ENCODE peak calls at places on chromosome 1, in nine cellular contexts. B, Z, H, F, A, O, M, Y and Q are unnamed samples.

GRCh38 chr1:19121192-19121591 is 88.9 kb downstream of the UBR4 start:
- DNase-seq in H (no peak), O (no peak), Z (no peak), F (no peak), Y (peak), M (peak), B (no peak), A (no peak), Q (no peak)

GRCh38 chr1:242212401-242212800 is 213.5 kb upstream of the MAP1LC3C start:
- DNase-seq in H (no peak), A (peak), O (no peak), Z (no peak), F (no peak), B (no peak), Y (no peak), M (no peak), Q (no peak)

GRCh38 chr1:150549496-150550221 is 451 bp downstream of the ADAMTSL4 start:
- DNase-seq in H (peak), Y (no peak), Z (peak), M (no peak), B (no peak), O (no peak), A (peak), F (peak), Q (no peak)

GRCh38 chr1:77412069-77412793 is 130.4 kb downstream of the AK5 start:
- DNase-seq in H (peak), Z (no peak), O (peak), Y (peak), A (no peak), F (peak), B (peak), M (no peak), Q (peak)

GRCh38 chr1:61980561-61980960 is 214.1 kb upstream of the L1TD1 start:
- DNase-seq in H (peak), Y (no peak), B (peak), Z (no peak), O (no peak), M (no peak), F (no peak), A (peak), Q (peak)

GRCh38 chr1:154324669-154325582 is at the start of gene ATP8B2:
- DNase-seq in H (peak), Z (no peak), M (peak), O (no peak), B (peak), Y (peak), F (peak), A (peak), Q (peak)

GRCh38 chr1:116131866-116132605 is 20.8 kb downstream of the MAB21L3 start:
- DNase-seq in M (no peak), O (no peak), Y (no peak), Z (no peak), B (no peak), A (no peak), F (no peak), H (no peak), Q (peak)

GRCh38 chr1:92567211-92567868 is 80.6 kb upstream of the GFI1 start:
- DNase-seq in O (no peak), A (no peak), F (no peak), B (no peak), H (peak), M (no peak), Z (no peak), Y (no peak), Q (peak)

GRCh38 chr1:243910612-243911011 is 60.6 kb upstream of the AKT3 start:
- DNase-seq in Z (no peak), O (no peak), B (no peak), H (no peak), Y (no peak), A (no peak), M (no peak), F (no peak), Q (peak)

GRCh38 chr1:213989071-213989739 is 1.4 kb downstream of the PROX1 start:
- DNase-seq in F (peak), B (no peak), Y (no peak), H (no peak), M (peak), A (peak), Z (no peak), O (no peak), Q (no peak)

GRCh38 chr1:237045278-237046016 is 3.5 kb downstream of the RYR2 start:
- DNase-seq in F (peak), Z (no peak), O (no peak), M (no peak), B (no peak), A (peak), H (no peak), Y (no peak), Q (peak)

GRCh38 chr1:216064643-216065042 is 358.6 kb downstream of the USH2A start:
- DNase-seq in Y (no peak), A (no peak), H (no peak), B (no peak), Z (no peak), O (no peak), M (no peak), F (no peak), Q (no peak)

GRCh38 chr1:116134178-116134773 is 23.1 kb downstream of the MAB21L3 start:
- DNase-seq in F (peak), Z (no peak), M (no peak), H (peak), O (no peak), B (no peak), Y (no peak), A (no peak), Q (peak)

GRCh38 chr1:216910081-216910840 is 187.0 kb upstream of the ESRRG start:
- DNase-seq in B (peak), O (no peak), Y (no peak), A (no peak), H (no peak), Z (no peak), F (no peak), M (no peak), Q (no peak)

GRCh38 chr1:25055045-25055780 is 125.1 kb upstream of the RUNX3 start:
- DNase-seq in B (no peak), A (no peak), O (no peak), H (no peak), F (no peak), Z (peak), Y (no peak), M (no peak), Q (no peak)

GRCh38 chr1:109718495-109718894 is 6.4 kb downstream of the GSTM5 start:
- DNase-seq in Y (no peak), Z (no peak), H (peak), F (peak), A (no peak), B (no peak), O (no peak), M (no peak), Q (peak)

GRCh38 chr1:112371770-112372169 is 24.2 kb upstream of the CTTNBP2NL start:
- DNase-seq in Z (no peak), B (no peak), H (no peak), O (no peak), Y (no peak), M (no peak), F (no peak), A (no peak), Q (no peak)

GRCh38 chr1:43688594-43689000 is 18.7 kb upstream of the ST3GAL3 start:
- DNase-seq in O (peak), Y (no peak), Z (no peak), H (peak), F (no peak), A (no peak), M (no peak), B (peak), Q (peak)

GRCh38 chr1:154182342-154183044 is 9.4 kb downstream of the TPM3 start:
- DNase-seq in H (peak), B (peak), O (no peak), M (peak), F (peak), A (peak), Z (no peak), Y (peak), Q (peak)

GRCh38 chr1:183582021-183582746 is 8.1 kb downstream of the NCF2 start:
- DNase-seq in Z (no peak), M (no peak), O (no peak), H (no peak), B (no peak), F (no peak), Y (no peak), A (no peak), Q (no peak)

GRCh38 chr1:8408151-8408839 is 90.4 kb downstream of the SLC45A1 start:
- DNase-seq in Z (no peak), B (peak), M (peak), H (peak), A (peak), F (no peak), O (peak), Y (no peak), Q (no peak)

GRCh38 chr1:234722267-234722704 is 112.3 kb upstream of the IRF2BP2 start:
- DNase-seq in O (no peak), F (no peak), M (no peak), H (no peak), B (no peak), A (no peak), Z (no peak), Y (no peak), Q (peak)

GRCh38 chr1:229781453-229781852 is 155.4 kb downstream of the URB2 start:
- DNase-seq in Z (no peak), Y (peak), M (peak), A (peak), O (no peak), H (no peak), F (no peak), B (no peak), Q (no peak)

GRCh38 chr1:55725378-55725777 is 510.2 kb upstream of the USP24 start:
- DNase-seq in F (no peak), M (no peak), H (peak), Z (no peak), Y (peak), A (no peak), O (no peak), B (no peak), Q (no peak)

GRCh38 chr1:176735201-176735600 is 272.2 kb downstream of the PAPPA2 start:
- DNase-seq in O (no peak), M (no peak), H (no peak), A (no peak), F (no peak), B (peak), Y (no peak), Z (no peak), Q (no peak)

GRCh38 chr1:203287109-203287893 is 18.0 kb upstream of the BTG2 start:
- DNase-seq in H (no peak), Z (no peak), O (no peak), F (peak), Y (no peak), A (no peak), M (peak), B (no peak), Q (peak)

GRCh38 chr1:229273507-229274232 is 2.8 kb downstream of the RAB4A start:
- DNase-seq in O (no peak), Y (no peak), A (no peak), H (peak), Z (no peak), B (peak), F (no peak), M (no peak), Q (no peak)

GRCh38 chr1:164510435-164510834 is 48.5 kb upstream of the PBX1 start:
- DNase-seq in Y (no peak), H (peak), F (no peak), O (peak), A (peak), B (peak), M (no peak), Z (no peak), Q (no peak)

GRCh38 chr1:64282353-64282752 is 78.9 kb downstream of the UBE2U start:
- DNase-seq in A (no peak), M (no peak), H (no peak), Y (peak), F (no peak), Z (peak), O (no peak), B (no peak), Q (no peak)

GRCh38 chr1:6872573-6873261 is 87.5 kb downstream of the CAMTA1 start:
- DNase-seq in F (no peak), A (no peak), Z (no peak), B (peak), H (no peak), Y (no peak), M (no peak), O (no peak), Q (no peak)

DNA sequence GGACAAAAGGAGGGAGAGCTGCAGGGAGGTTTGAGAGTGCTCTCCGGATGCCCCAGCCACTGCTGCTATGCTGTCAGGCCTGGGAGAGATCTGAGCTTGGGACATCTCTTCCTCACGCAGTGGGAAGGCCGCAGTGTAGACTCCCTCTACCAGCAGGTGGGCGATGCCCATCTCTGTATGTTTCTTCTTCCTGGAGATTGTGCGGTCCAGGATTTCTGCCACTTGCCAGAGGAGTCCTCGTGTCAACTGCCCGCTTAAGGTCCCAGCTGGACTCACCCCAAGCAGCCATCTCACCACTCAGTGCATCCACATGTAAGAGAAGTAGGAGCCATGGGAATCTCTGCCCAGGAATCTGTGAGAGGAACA is 10.9 kb downstream of the CPLANE2 start:
- DNase-seq in Y (no peak), F (no peak), M (no peak), B (no peak), O (no peak), A (no peak), Z (no peak), H (no peak), Q (no peak)
- H3K4me3 ChIP-seq in Y (no peak), F (no peak), M (no peak), B (no peak), O (no peak), A (peak), Z (no peak), H (no peak), Q (no peak)

DNA sequence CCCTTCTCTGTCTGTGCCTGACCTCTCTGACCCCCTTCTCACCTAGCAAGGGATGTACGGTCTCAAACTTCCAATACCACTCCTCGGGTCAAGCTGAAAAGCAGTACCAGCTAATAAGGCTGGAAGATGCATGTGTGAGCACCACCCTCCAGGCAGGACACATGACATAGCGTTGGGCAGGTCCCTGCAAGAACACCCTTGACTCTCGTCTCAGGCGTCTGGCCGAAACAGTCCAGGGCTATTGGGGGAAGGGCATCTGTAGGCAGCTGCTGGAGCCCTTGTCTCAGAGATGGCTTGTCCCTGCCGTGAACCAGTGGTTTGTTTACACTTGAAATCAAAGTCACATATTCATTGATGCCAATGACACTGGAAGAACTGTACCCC is 56.5 kb downstream of the CD46 start:
- DNase-seq in A (no peak), F (no peak), Z (no peak), Y (no peak), O (no peak), M (no peak), B (no peak), H (no peak), Q (no peak)
- H3K4me3 ChIP-seq in A (no peak), F (peak), Z (no peak), Y (no peak), O (no peak), M (no peak), B (no peak), H (no peak), Q (no peak)

GRCh38 chr1:45503462-45504360 is 3.6 kb downstream of the MMACHC start:
- DNase-seq in M (no peak), B (no peak), H (no peak), A (no peak), O (no peak), Z (no peak), F (no peak), Y (no peak), Q (no peak)

GRCh38 chr1:45499415-45499769 is 481 bp downstream of the CCDC163 start:
- DNase-seq in M (no peak), O (no peak), Z (no peak), H (no peak), A (no peak), F (peak), B (no peak), Y (no peak), Q (no peak)

GRCh38 chr1:45498279-45498678 is 1.6 kb downstream of the CCDC163 start:
- DNase-seq in Z (no peak), F (no peak), H (no peak), B (no peak), A (no peak), M (no peak), O (no peak), Y (no peak), Q (no peak)

GRCh38 chr1:45507195-45507594 is 7.1 kb downstream of the MMACHC start:
- DNase-seq in Z (no peak), M (no peak), A (no peak), F (no peak), H (no peak), B (no peak), O (no peak), Y (peak), Q (no peak)

GRCh38 chr1:45501502-45501859 is 1.4 kb downstream of the MMACHC start:
- DNase-seq in F (no peak), Z (no peak), M (no peak), O (no peak), H (no peak), B (no peak), A (no peak), Y (no peak), Q (no peak)
- H3K4me3 ChIP-seq in F (peak), Z (no peak), M (no peak), O (no peak), H (no peak), B (no peak), A (peak), Y (peak), Q (peak)

GRCh38 chr1:103107696-103108524 is at the start of gene COL11A1:
- DNase-seq in A (peak), Z (no peak), Y (no peak), O (no peak), H (no peak), F (no peak), B (peak), M (no peak), Q (no peak)

GRCh38 chr1:103109291-103109920 is 1.1 kb upstream of the COL11A1 start:
- DNase-seq in O (no peak), Y (no peak), Z (no peak), A (peak), M (no peak), B (no peak), H (peak), F (no peak), Q (no peak)

GRCh38 chr1:103108525-103109150 is 316 bp upstream of the COL11A1 start:
- DNase-seq in A (peak), M (no peak), B (peak), O (no peak), Y (no peak), H (no peak), F (no peak), Z (no peak), Q (no peak)

GRCh38 chr1:103110701-103111100 is 2.4 kb upstream of the COL11A1 start:
- DNase-seq in B (peak), O (no peak), Y (no peak), Z (no peak), H (no peak), A (no peak), M (no peak), F (no peak), Q (no peak)

GRCh38 chr1:103106426-103107321 is 1.6 kb downstream of the COL11A1 start:
- DNase-seq in M (no peak), H (peak), Y (peak), O (no peak), B (peak), Z (no peak), F (peak), A (peak), Q (peak)
- H3K4me3 ChIP-seq in M (no peak), H (peak), Y (no peak), O (peak), B (peak), Z (peak), F (no peak), A (peak), Q (no peak)

DNA sequence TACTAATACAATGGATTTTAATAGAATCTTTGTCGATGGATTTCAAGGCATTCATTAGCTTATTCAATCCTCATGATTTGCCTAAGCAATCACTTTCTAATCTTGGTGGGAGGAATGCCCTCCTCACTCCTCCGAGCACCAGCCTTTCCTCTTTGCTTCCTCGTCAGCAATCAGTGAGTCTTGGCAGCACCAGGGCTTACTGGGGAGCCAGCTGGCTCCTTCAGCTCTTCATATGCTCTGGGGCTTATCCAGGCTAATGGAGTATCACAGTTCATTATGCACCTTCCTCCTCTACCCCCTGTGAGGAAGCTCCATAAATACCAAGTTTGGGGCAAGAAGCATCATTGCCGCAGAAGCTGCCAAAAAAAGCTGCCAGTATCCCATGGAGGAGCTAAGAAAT is 392.2 kb upstream of the PKN2 start:
- DNase-seq in O (no peak), B (no peak), H (no peak), M (no peak), Y (no peak), A (no peak), F (no peak), Z (no peak), Q (no peak)
- H3K4me3 ChIP-seq in O (no peak), B (no peak), H (no peak), M (no peak), Y (no peak), A (no peak), F (no peak), Z (no peak), Q (no peak)